ENCODE peak calls at places on chromosomes 12 and 14, in seven cellular contexts. One of them, this sample, is unnamed.

GRCh38 chr12:57868211-57868610 is 21.7 kb upstream of the CTDSP2 start:
- DNase-seq in fibroblast of the conjunctiva: no peak
- DNase-seq in ureter: no peak
- DNase-seq in Caki2: no peak
- DNase-seq in ACHN: no peak
- DNase-seq in stimulated activated CD4-positive, alpha-beta T cell treated with anti-CD3 and anti-CD28 coated beads, Interleukin-2, amount 100 ng/mL, for 48 hours: no peak
- DNase-seq in neural crest cell: no peak
- DNase-seq in this sample: no peak

GRCh38 chr14:95197498-95198010 is 40.2 kb upstream of the DICER1 start:
- DNase-seq in neural crest cell: no peak
- DNase-seq in Caki2: no peak
- DNase-seq in fibroblast of the conjunctiva: no peak
- DNase-seq in ACHN: no peak
- DNase-seq in ureter: no peak
- DNase-seq in stimulated activated CD4-positive, alpha-beta T cell treated with anti-CD3 and anti-CD28 coated beads, Interleukin-2, amount 100 ng/mL, for 48 hours: no peak
- DNase-seq in this sample: no peak

GRCh38 chr12:124617615-124618014 is 50.2 kb upstream of the NCOR2 start:
- DNase-seq in neural crest cell: no peak
- DNase-seq in Caki2: no peak
- DNase-seq in stimulated activated CD4-positive, alpha-beta T cell treated with anti-CD3 and anti-CD28 coated beads, Interleukin-2, amount 100 ng/mL, for 48 hours: no peak
- DNase-seq in fibroblast of the conjunctiva: no peak
- DNase-seq in ACHN: no peak
- DNase-seq in ureter: no peak
- DNase-seq in this sample: peak

GRCh38 chr14:55927059-55927458 is 191.2 kb upstream of the PELI2 start:
- DNase-seq in Caki2: no peak
- DNase-seq in ACHN: no peak
- DNase-seq in stimulated activated CD4-positive, alpha-beta T cell treated with anti-CD3 and anti-CD28 coated beads, Interleukin-2, amount 100 ng/mL, for 48 hours: no peak
- DNase-seq in ureter: no peak
- DNase-seq in fibroblast of the conjunctiva: no peak
- DNase-seq in neural crest cell: peak
- DNase-seq in this sample: no peak

GRCh38 chr12:7089196-7089871 is 2.9 kb downstream of the C1R start:
- DNase-seq in ureter: no peak
- DNase-seq in neural crest cell: no peak
- DNase-seq in Caki2: no peak
- DNase-seq in ACHN: no peak
- DNase-seq in fibroblast of the conjunctiva: no peak
- DNase-seq in stimulated activated CD4-positive, alpha-beta T cell treated with anti-CD3 and anti-CD28 coated beads, Interleukin-2, amount 100 ng/mL, for 48 hours: no peak
- DNase-seq in this sample: peak

GRCh38 chr14:44438936-44439335 is 68.1 kb downstream of the FSCB start:
- DNase-seq in Caki2: no peak
- DNase-seq in ACHN: no peak
- DNase-seq in stimulated activated CD4-positive, alpha-beta T cell treated with anti-CD3 and anti-CD28 coated beads, Interleukin-2, amount 100 ng/mL, for 48 hours: no peak
- DNase-seq in fibroblast of the conjunctiva: no peak
- DNase-seq in ureter: no peak
- DNase-seq in neural crest cell: no peak
- DNase-seq in this sample: no peak

GRCh38 chr12:51538599-51538998 is 52.4 kb upstream of the SCN8A start:
- DNase-seq in ureter: no peak
- DNase-seq in fibroblast of the conjunctiva: no peak
- DNase-seq in neural crest cell: no peak
- DNase-seq in ACHN: no peak
- DNase-seq in stimulated activated CD4-positive, alpha-beta T cell treated with anti-CD3 and anti-CD28 coated beads, Interleukin-2, amount 100 ng/mL, for 48 hours: no peak
- DNase-seq in Caki2: no peak
- DNase-seq in this sample: no peak

GRCh38 chr12:26271889-26272492 is 76.6 kb downstream of the SSPN start:
- DNase-seq in fibroblast of the conjunctiva: peak
- DNase-seq in ureter: peak
- DNase-seq in stimulated activated CD4-positive, alpha-beta T cell treated with anti-CD3 and anti-CD28 coated beads, Interleukin-2, amount 100 ng/mL, for 48 hours: no peak
- DNase-seq in neural crest cell: no peak
- DNase-seq in ACHN: peak
- DNase-seq in Caki2: peak
- DNase-seq in this sample: no peak

GRCh38 chr14:57865450-57866198 is at the start of gene SLC35F4:
- DNase-seq in stimulated activated CD4-positive, alpha-beta T cell treated with anti-CD3 and anti-CD28 coated beads, Interleukin-2, amount 100 ng/mL, for 48 hours: no peak
- DNase-seq in Caki2: peak
- DNase-seq in ureter: no peak
- DNase-seq in fibroblast of the conjunctiva: no peak
- DNase-seq in ACHN: peak
- DNase-seq in neural crest cell: peak
- DNase-seq in this sample: peak

GRCh38 chr14:54730156-54730961 is 163.4 kb downstream of the SAMD4A start:
- DNase-seq in neural crest cell: no peak
- DNase-seq in stimulated activated CD4-positive, alpha-beta T cell treated with anti-CD3 and anti-CD28 coated beads, Interleukin-2, amount 100 ng/mL, for 48 hours: peak
- DNase-seq in Caki2: no peak
- DNase-seq in fibroblast of the conjunctiva: peak
- DNase-seq in ACHN: no peak
- DNase-seq in ureter: no peak
- DNase-seq in this sample: no peak

GRCh38 chr12:15883536-15883935 is 1.3 kb downstream of the STRAP start:
- DNase-seq in fibroblast of the conjunctiva: no peak
- DNase-seq in stimulated activated CD4-positive, alpha-beta T cell treated with anti-CD3 and anti-CD28 coated beads, Interleukin-2, amount 100 ng/mL, for 48 hours: no peak
- DNase-seq in ACHN: no peak
- DNase-seq in ureter: no peak
- DNase-seq in Caki2: no peak
- DNase-seq in neural crest cell: no peak
- DNase-seq in this sample: no peak

GRCh38 chr14:27553820-27554219 is 956.0 kb upstream of the NOVA1 start:
- DNase-seq in ureter: no peak
- DNase-seq in fibroblast of the conjunctiva: no peak
- DNase-seq in ACHN: peak
- DNase-seq in stimulated activated CD4-positive, alpha-beta T cell treated with anti-CD3 and anti-CD28 coated beads, Interleukin-2, amount 100 ng/mL, for 48 hours: no peak
- DNase-seq in neural crest cell: no peak
- DNase-seq in Caki2: no peak
- DNase-seq in this sample: no peak

GRCh38 chr14:93832665-93833064 is 44.4 kb upstream of the PRIMA1 start:
- DNase-seq in neural crest cell: no peak
- DNase-seq in fibroblast of the conjunctiva: no peak
- DNase-seq in stimulated activated CD4-positive, alpha-beta T cell treated with anti-CD3 and anti-CD28 coated beads, Interleukin-2, amount 100 ng/mL, for 48 hours: no peak
- DNase-seq in Caki2: no peak
- DNase-seq in ureter: peak
- DNase-seq in ACHN: no peak
- DNase-seq in this sample: peak

GRCh38 chr12:16492820-16493797 is 112.9 kb downstream of the LMO3 start:
- DNase-seq in neural crest cell: no peak
- DNase-seq in fibroblast of the conjunctiva: no peak
- DNase-seq in ureter: no peak
- DNase-seq in stimulated activated CD4-positive, alpha-beta T cell treated with anti-CD3 and anti-CD28 coated beads, Interleukin-2, amount 100 ng/mL, for 48 hours: no peak
- DNase-seq in ACHN: no peak
- DNase-seq in Caki2: no peak
- DNase-seq in this sample: no peak

GRCh38 chr14:50388256-50388931 is 8.3 kb downstream of the CDKL1 start:
- DNase-seq in neural crest cell: no peak
- DNase-seq in Caki2: peak
- DNase-seq in ACHN: no peak
- DNase-seq in ureter: peak
- DNase-seq in fibroblast of the conjunctiva: no peak
- DNase-seq in stimulated activated CD4-positive, alpha-beta T cell treated with anti-CD3 and anti-CD28 coated beads, Interleukin-2, amount 100 ng/mL, for 48 hours: no peak
- DNase-seq in this sample: no peak

GRCh38 chr14:47833006-47833405 is 157.6 kb upstream of the MDGA2 start:
- DNase-seq in ureter: no peak
- DNase-seq in ACHN: peak
- DNase-seq in fibroblast of the conjunctiva: no peak
- DNase-seq in neural crest cell: no peak
- DNase-seq in stimulated activated CD4-positive, alpha-beta T cell treated with anti-CD3 and anti-CD28 coated beads, Interleukin-2, amount 100 ng/mL, for 48 hours: no peak
- DNase-seq in Caki2: peak
- DNase-seq in this sample: no peak

GRCh38 chr12:14843425-14843887 is at the start of gene ART4:
- DNase-seq in ureter: no peak
- DNase-seq in Caki2: no peak
- DNase-seq in ACHN: no peak
- DNase-seq in fibroblast of the conjunctiva: no peak
- DNase-seq in neural crest cell: no peak
- DNase-seq in stimulated activated CD4-positive, alpha-beta T cell treated with anti-CD3 and anti-CD28 coated beads, Interleukin-2, amount 100 ng/mL, for 48 hours: no peak
- DNase-seq in this sample: no peak

GRCh38 chr14:92974541-92975345 is 51.8 kb downstream of the CHGA start:
- DNase-seq in ACHN: no peak
- DNase-seq in stimulated activated CD4-positive, alpha-beta T cell treated with anti-CD3 and anti-CD28 coated beads, Interleukin-2, amount 100 ng/mL, for 48 hours: no peak
- DNase-seq in fibroblast of the conjunctiva: no peak
- DNase-seq in neural crest cell: no peak
- DNase-seq in Caki2: no peak
- DNase-seq in ureter: no peak
- DNase-seq in this sample: no peak

GRCh38 chr12:17062296-17063061 is 456.5 kb upstream of the LMO3 start:
- DNase-seq in ureter: no peak
- DNase-seq in stimulated activated CD4-positive, alpha-beta T cell treated with anti-CD3 and anti-CD28 coated beads, Interleukin-2, amount 100 ng/mL, for 48 hours: no peak
- DNase-seq in neural crest cell: no peak
- DNase-seq in fibroblast of the conjunctiva: no peak
- DNase-seq in ACHN: peak
- DNase-seq in Caki2: no peak
- DNase-seq in this sample: no peak

GRCh38 chr14:103132381-103133212 is 9.3 kb downstream of the TNFAIP2 start:
- DNase-seq in stimulated activated CD4-positive, alpha-beta T cell treated with anti-CD3 and anti-CD28 coated beads, Interleukin-2, amount 100 ng/mL, for 48 hours: no peak
- DNase-seq in Caki2: no peak
- DNase-seq in ACHN: no peak
- DNase-seq in fibroblast of the conjunctiva: no peak
- DNase-seq in ureter: no peak
- DNase-seq in neural crest cell: no peak
- DNase-seq in this sample: no peak

GRCh38 chr14:80906946-80907345 is 34.6 kb downstream of the CEP128 start:
- DNase-seq in ureter: no peak
- DNase-seq in Caki2: no peak
- DNase-seq in stimulated activated CD4-positive, alpha-beta T cell treated with anti-CD3 and anti-CD28 coated beads, Interleukin-2, amount 100 ng/mL, for 48 hours: no peak
- DNase-seq in neural crest cell: no peak
- DNase-seq in ACHN: no peak
- DNase-seq in fibroblast of the conjunctiva: peak
- DNase-seq in this sample: no peak

GRCh38 chr12:55742719-55743130 is at the start of gene GDF11:
- DNase-seq in fibroblast of the conjunctiva: no peak
- DNase-seq in ureter: no peak
- DNase-seq in Caki2: peak
- DNase-seq in stimulated activated CD4-positive, alpha-beta T cell treated with anti-CD3 and anti-CD28 coated beads, Interleukin-2, amount 100 ng/mL, for 48 hours: peak
- DNase-seq in neural crest cell: peak
- DNase-seq in ACHN: peak
- DNase-seq in this sample: no peak

GRCh38 chr12:45232146-45232731 is 16.3 kb downstream of the ANO6 start:
- DNase-seq in stimulated activated CD4-positive, alpha-beta T cell treated with anti-CD3 and anti-CD28 coated beads, Interleukin-2, amount 100 ng/mL, for 48 hours: no peak
- DNase-seq in fibroblast of the conjunctiva: no peak
- DNase-seq in neural crest cell: no peak
- DNase-seq in ACHN: peak
- DNase-seq in Caki2: peak
- DNase-seq in ureter: no peak
- DNase-seq in this sample: no peak

GRCh38 chr14:61219256-61219655 is 61.9 kb downstream of the TMEM30B start:
- DNase-seq in stimulated activated CD4-positive, alpha-beta T cell treated with anti-CD3 and anti-CD28 coated beads, Interleukin-2, amount 100 ng/mL, for 48 hours: no peak
- DNase-seq in ureter: no peak
- DNase-seq in ACHN: no peak
- DNase-seq in Caki2: no peak
- DNase-seq in neural crest cell: no peak
- DNase-seq in fibroblast of the conjunctiva: no peak
- DNase-seq in this sample: no peak

GRCh38 chr14:76948976-76949375 is 79.5 kb downstream of the IRF2BPL start:
- DNase-seq in neural crest cell: no peak
- DNase-seq in fibroblast of the conjunctiva: no peak
- DNase-seq in ACHN: no peak
- DNase-seq in ureter: no peak
- DNase-seq in stimulated activated CD4-positive, alpha-beta T cell treated with anti-CD3 and anti-CD28 coated beads, Interleukin-2, amount 100 ng/mL, for 48 hours: no peak
- DNase-seq in Caki2: no peak
- DNase-seq in this sample: no peak

GRCh38 chr12:13347241-13348043 is 150.9 kb downstream of the EMP1 start:
- DNase-seq in ureter: no peak
- DNase-seq in ACHN: peak
- DNase-seq in stimulated activated CD4-positive, alpha-beta T cell treated with anti-CD3 and anti-CD28 coated beads, Interleukin-2, amount 100 ng/mL, for 48 hours: peak
- DNase-seq in Caki2: peak
- DNase-seq in fibroblast of the conjunctiva: peak
- DNase-seq in neural crest cell: no peak
- DNase-seq in this sample: peak